ENCODE peak calls at places on chromosomes 16 and 17, in five cellular contexts. J is tibial nerve, N is A549, R is ovary, P is HepG2. E is an unnamed sample. For H3K4me1, the result is how much of the 10 kb centered on the place peaks cover.

GRCh38 chr17:83109793-83110645 is 30.6 kb downstream of the METRNL start:
- DNase-seq in J (peak), N (peak), R (peak), P (peak), E (peak)

GRCh38 chr17:79589669-79590270 is 21.1 kb downstream of the RBFOX3 start:
- DNase-seq in J (no peak), N (no peak), R (no peak), P (no peak), E (no peak)

GRCh38 chr17:57035971-57036481 is 49.0 kb upstream of the AKAP1 start:
- DNase-seq in J (no peak), N (no peak), R (no peak), P (no peak), E (peak)

GRCh38 chr16:11635127-11635652 is 33.1 kb upstream of the SNN start:
- DNase-seq in J (no peak), N (no peak), R (no peak), P (no peak), E (peak)

GRCh38 chr16:89574681-89575246 is 794 bp upstream of the CPNE7 start:
- DNase-seq in J (no peak), N (peak), R (no peak), P (no peak), E (peak)

GRCh38 chr16:16075463-16076399 is 126.3 kb downstream of the ABCC1 start:
- DNase-seq in J (peak), N (no peak), R (peak), P (no peak), E (peak)

GRCh38 chr16:31452631-31453106 is 6.6 kb upstream of the ARMC5 start:
- DNase-seq in J (no peak), N (peak), R (no peak), P (no peak), E (no peak)

GRCh38 chr17:51627776-51628175 is 367.4 kb downstream of the UTP18 start:
- DNase-seq in J (no peak), N (no peak), R (no peak), P (no peak), E (no peak)

GRCh38 chr17:13030459-13031305 is 12.9 kb upstream of the ELAC2 start:
- DNase-seq in J (no peak), N (peak), R (no peak), P (peak), E (peak)

GRCh38 chr17:17928422-17929386 is 43.5 kb downstream of the TOM1L2 start:
- DNase-seq in J (no peak), N (no peak), R (no peak), P (no peak), E (no peak)

GRCh38 chr16:85961988-85962915 is 63.3 kb downstream of the IRF8 start:
- DNase-seq in J (no peak), N (peak), R (no peak), P (no peak), E (no peak)

GRCh38 chr17:81976332-81977210 is 858 bp upstream of the ASPSCR1 start:
- DNase-seq in J (no peak), N (peak), R (peak), P (no peak), E (peak)

GRCh38 chr16:87895641-87896141 is 26.4 kb upstream of the SLC7A5 start:
- DNase-seq in J (no peak), N (no peak), R (no peak), P (no peak), E (peak)

GRCh38 chr17:13474073-13474800 is 127.5 kb downstream of the HS3ST3A1 start:
- DNase-seq in J (no peak), N (no peak), R (no peak), P (no peak), E (no peak)

GRCh38 chr17:48149174-48150106 is 41.9 kb downstream of the SNX11 start:
- DNase-seq in J (no peak), N (peak), R (no peak), P (peak), E (no peak)

GRCh38 chr16:56422896-56423441 is 2.4 kb downstream of the AMFR start:
- DNase-seq in J (no peak), N (no peak), R (no peak), P (no peak), E (no peak)

GRCh38 chr17:61002316-61002736 is 324.7 kb downstream of the BCAS3 start:
- DNase-seq in J (no peak), N (peak), R (no peak), P (peak), E (no peak)

GRCh38 chr16:17224859-17225258 is 245.9 kb downstream of the XYLT1 start:
- DNase-seq in J (peak), N (no peak), R (peak), P (no peak), E (peak)

GRCh38 chr17:46979023-46979870 is at the start of gene RPRML:
- DNase-seq in J (no peak), N (peak), R (peak), P (no peak), E (peak)

GRCh38 chr16:80158766-80159165 is 382.0 kb upstream of the DYNLRB2 start:
- DNase-seq in J (no peak), N (peak), R (no peak), P (no peak), E (no peak)

GRCh38 chr17:69246726-69247375 is 18.2 kb upstream of the ABCA10 start:
- DNase-seq in J (no peak), N (peak), R (no peak), P (peak), E (no peak)

GRCh38 chr16:22308824-22309520 is 11.8 kb downstream of the POLR3E start:
- DNase-seq in J (no peak), N (no peak), R (no peak), P (no peak), E (no peak)

GRCh38 chr17:77076046-77076882 is 64.5 kb upstream of the SEC14L1 start:
- DNase-seq in J (no peak), N (no peak), R (no peak), P (no peak), E (no peak)

GRCh38 chr16:72705806-72706205 is 342.1 kb downstream of the ZFHX3 start:
- DNase-seq in J (no peak), N (no peak), R (no peak), P (no peak), E (no peak)

GRCh38 chr17:45851022-45851421 is 6.3 kb downstream of the SPPL2C start:
- DNase-seq in J (no peak), N (no peak), R (no peak), P (no peak), E (no peak)

DNA sequence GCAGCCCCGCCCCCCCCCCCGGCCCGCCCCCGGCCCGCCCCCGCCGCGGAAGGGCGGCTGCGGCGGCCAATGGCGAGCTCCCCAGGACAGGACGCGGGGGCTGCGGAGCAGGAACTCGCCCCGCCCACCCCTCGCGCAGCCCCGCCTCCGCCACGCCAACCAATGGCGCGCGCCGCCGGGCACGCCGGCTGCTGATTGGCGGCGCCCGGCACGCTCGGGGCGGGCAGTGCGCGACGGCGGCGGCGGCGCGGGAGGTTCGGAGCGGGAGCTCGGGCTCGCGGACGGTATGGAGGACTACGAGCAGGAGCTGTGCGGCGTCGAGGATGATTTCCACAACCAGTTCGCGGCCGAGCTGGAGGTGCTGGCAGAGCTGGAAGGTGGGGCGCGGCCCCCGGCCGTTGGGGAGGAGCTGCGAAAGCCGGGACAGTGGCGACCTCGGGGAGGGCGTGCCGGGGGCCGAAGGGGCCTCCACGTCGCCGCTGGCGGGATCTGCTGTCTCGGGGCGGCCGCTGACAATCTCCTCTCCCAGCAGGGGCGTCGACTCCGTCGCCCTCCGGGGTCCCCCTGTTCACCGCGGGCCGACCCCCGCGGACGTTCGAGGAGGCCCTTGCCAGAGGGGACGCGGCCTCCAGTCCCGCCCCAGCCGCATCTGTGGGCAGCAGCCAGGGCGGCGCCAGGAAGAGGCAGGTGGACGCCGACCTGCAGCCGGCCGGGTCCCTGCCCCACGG is at the start of gene CHTF18:
- DNase-seq in J (peak), N (peak), R (peak), P (peak), E (peak)
- TF ChIP-seq EP300 in J (no peak), N (no peak), R (no peak), P (no peak), E (no peak)

GRCh38 chr17:35764123-35764991 is 3.7 kb downstream of the C17orf50 start:
- DNase-seq in J (peak), N (peak), R (peak), P (peak), E (peak)
- H3K27ac ChIP-seq in J (peak), N (peak), R (no peak), P (no peak), E (peak)

GRCh38 chr17:5558815-5559785 is 25.2 kb downstream of the NLRP1 start:
- DNase-seq in J (no peak), N (no peak), R (no peak), P (no peak), E (no peak)
- H3K4me1 ChIP-seq in J (under half), N (under half), R (under half), P (under half), E (under half)

GRCh38 chr16:84513111-84514065 is 8.9 kb upstream of the MEAK7 start:
- DNase-seq in J (no peak), N (no peak), R (no peak), P (no peak), E (no peak)

GRCh38 chr16:84511821-84512220 is 7.4 kb upstream of the MEAK7 start:
- DNase-seq in J (no peak), N (no peak), R (no peak), P (no peak), E (no peak)

GRCh38 chr16:84514295-84514873 is 9.9 kb upstream of the MEAK7 start:
- DNase-seq in J (no peak), N (no peak), R (no peak), P (no peak), E (no peak)

GRCh38 chr16:84517366-84517765 is 12.9 kb upstream of the MEAK7 start:
- DNase-seq in J (no peak), N (no peak), R (no peak), P (no peak), E (no peak)

DNA sequence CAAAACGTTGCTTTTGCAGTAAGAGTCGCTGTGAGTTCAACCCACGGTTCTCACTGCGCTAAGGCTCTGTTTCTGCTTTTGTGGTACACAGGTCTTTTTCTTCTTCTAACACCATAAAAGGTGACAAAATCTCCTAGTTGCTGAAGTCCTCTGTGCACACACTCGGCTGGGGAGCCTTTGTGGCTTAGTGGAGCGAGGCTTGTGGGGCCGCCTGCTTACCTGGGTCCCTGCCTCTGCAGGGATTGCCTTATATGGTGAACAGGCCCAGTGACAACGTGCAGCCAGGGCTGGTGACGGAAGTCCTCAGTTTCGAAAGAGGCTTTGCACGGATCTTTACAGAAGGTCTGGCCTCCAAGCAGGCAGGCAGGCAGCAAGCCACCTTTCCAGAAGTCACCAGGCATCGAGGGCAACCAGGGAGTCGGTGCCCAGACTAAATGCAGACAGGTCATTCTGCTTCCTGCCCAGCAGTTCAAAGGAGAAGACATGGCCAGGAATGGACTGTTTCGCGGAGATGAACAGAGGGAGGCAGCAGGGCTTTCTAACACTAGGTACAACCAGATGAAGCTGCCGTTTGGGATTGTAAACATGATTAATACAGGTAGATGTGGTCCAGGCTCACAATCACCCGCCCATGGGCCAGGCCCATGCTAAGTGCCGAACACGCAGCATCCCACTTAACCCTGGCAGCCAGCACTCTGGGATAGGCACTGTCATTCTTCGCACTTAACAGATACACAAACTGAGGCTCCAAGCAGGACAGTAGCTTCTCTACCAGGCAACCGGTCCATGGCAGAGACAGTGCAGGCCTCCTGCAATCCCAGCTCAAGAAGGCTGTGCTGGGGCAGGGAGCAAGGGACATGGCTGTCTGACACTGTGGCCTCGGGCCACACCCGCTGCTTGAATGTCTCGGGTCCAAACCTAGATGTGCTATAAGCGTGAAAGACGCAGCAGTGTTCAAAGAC is 10.7 kb upstream of the MEAK7 start:
- DNase-seq in J (no peak), N (no peak), R (no peak), P (peak), E (peak)
- TF ChIP-seq EP300 in J (no peak), N (no peak), R (no peak), P (no peak), E (no peak)

GRCh38 chr17:43908111-43908721 is 880 bp upstream of the MPP2 start:
- DNase-seq in J (peak), N (peak), R (peak), P (no peak), E (peak)
- H3K27ac ChIP-seq in J (peak), N (no peak), R (no peak), P (no peak), E (peak)

GRCh38 chr16:69466547-69466946 is 42.1 kb downstream of the CYB5B start:
- DNase-seq in J (no peak), N (no peak), R (no peak), P (no peak), E (no peak)

GRCh38 chr16:69465083-69465721 is 40.8 kb downstream of the CYB5B start:
- DNase-seq in J (no peak), N (peak), R (no peak), P (peak), E (peak)

GRCh38 chr16:69465881-69466280 is 41.5 kb downstream of the CYB5B start:
- DNase-seq in J (no peak), N (no peak), R (no peak), P (peak), E (no peak)

GRCh38 chr16:69467531-69468204 is 43.2 kb downstream of the CYB5B start:
- DNase-seq in J (no peak), N (peak), R (no peak), P (peak), E (no peak)

DNA sequence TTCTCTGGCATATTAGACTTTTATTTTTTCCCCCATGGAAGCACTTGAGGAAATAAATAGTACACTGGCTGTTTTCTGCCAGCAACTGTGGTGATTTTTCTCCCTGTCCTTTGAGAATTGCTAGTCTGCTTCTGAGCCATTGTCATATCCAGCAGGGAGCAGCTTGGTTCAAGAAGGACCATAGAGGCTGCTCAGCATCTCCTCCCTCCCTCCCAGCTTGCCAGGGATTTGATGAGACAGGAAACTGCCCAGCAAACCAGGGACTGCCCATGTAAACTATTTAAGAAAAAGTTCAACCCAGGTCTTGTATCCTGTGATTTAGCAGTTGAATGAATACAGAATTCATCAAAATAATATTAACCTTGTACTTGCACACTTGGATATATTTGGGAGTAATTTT is 39.5 kb downstream of the CYB5B start:
- DNase-seq in J (no peak), N (no peak), R (no peak), P (no peak), E (no peak)
- H3K4me1 ChIP-seq in J (under half), N (half or more), R (under half), P (half or more), E (under half)

DNA sequence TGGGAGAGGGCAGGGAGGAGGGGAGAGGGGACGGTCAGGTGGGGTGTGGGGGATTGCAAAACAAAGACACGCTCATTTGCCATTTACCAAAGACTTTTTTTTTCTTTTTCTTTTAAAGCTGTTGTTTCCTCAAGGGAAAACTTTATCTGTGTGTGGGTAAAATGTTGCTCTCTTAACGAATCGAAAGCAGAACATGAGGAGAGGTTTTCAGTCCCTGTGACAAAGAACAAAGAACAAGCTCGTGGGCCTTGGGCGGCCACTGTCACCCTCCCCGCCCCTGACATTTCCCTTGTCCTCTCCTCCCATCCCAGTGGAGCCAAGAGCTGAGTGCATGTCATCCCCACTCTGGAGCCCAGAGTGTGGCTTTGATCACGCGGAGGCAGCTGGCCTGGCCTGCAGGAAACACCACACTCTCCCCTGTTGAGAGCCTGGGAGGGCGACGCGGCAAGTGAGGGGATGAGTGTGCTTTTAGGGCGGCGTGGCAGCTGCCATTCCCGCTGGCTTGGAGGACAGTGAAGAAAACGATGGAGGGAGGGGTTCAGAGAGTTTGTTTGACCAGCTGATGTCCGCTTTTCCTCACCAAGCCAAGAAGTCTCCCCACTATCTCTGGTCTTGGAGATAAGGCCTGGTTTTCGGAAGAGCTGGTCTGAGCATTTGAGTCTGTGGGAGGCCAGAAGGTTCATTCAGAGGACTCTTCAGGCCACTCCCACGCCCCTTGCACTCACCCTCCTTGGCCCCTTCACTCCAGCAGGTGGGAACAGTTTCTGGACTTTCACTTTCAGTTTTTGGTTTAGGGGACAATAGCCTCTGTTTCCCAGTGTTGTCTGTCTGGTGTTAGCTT is 11.4 kb downstream of the CCR7 start:
- DNase-seq in J (peak), N (no peak), R (peak), P (peak), E (no peak)
- TF ChIP-seq EP300 in J (peak), N (no peak), R (no peak), P (no peak), E (no peak)

GRCh38 chr17:42563543-42563942 is 1.6 kb downstream of the COASY start:
- DNase-seq in J (no peak), N (no peak), R (no peak), P (no peak), E (peak)
- H3K27ac ChIP-seq in J (no peak), N (peak), R (no peak), P (peak), E (peak)

GRCh38 chr16:67931712-67932461 is at the start of gene CTRL:
- DNase-seq in J (no peak), N (no peak), R (peak), P (peak), E (no peak)
- H3K4me1 ChIP-seq in J (under half), N (under half), R (under half), P (under half), E (under half)